ENCODE peak calls at places on chromosomes 3 and 15, in eight cellular contexts. R, N, O, I, J, U, V and B are unnamed samples.

GRCh38 chr3:194076486-194076885 is 59.5 kb upstream of the HES1 start:
- DNase-seq in R (no peak), N (no peak), O (no peak), I (no peak), J (no peak), U (no peak), V (no peak), B (no peak)

GRCh38 chr3:42101048-42101447 is 9.9 kb downstream of the TRAK1 start:
- DNase-seq in R (no peak), N (peak), O (no peak), I (no peak), J (no peak), U (no peak), V (no peak), B (no peak)

GRCh38 chr3:194749631-194750271 is 64.1 kb downstream of the FAM43A start:
- DNase-seq in R (no peak), N (peak), O (no peak), I (no peak), J (no peak), U (no peak), V (no peak), B (no peak)

GRCh38 chr3:48598323-48599076 is 3.4 kb upstream of the COL7A1 start:
- DNase-seq in R (no peak), N (peak), O (no peak), I (no peak), J (no peak), U (no peak), V (no peak), B (no peak)

GRCh38 chr3:167653155-167653554 is 587 bp downstream of the WDR49 start:
- DNase-seq in R (no peak), N (no peak), O (no peak), I (no peak), J (no peak), U (no peak), V (no peak), B (no peak)

GRCh38 chr3:39000008-39000450 is 51.7 kb downstream of the SCN11A start:
- DNase-seq in R (no peak), N (no peak), O (no peak), I (peak), J (no peak), U (no peak), V (peak), B (no peak)

GRCh38 chr3:129035360-129036233 is 25.0 kb upstream of the GP9 start:
- DNase-seq in R (no peak), N (no peak), O (no peak), I (no peak), J (no peak), U (no peak), V (no peak), B (no peak)

GRCh38 chr3:12984023-12984823 is 89.0 kb downstream of the IQSEC1 start:
- DNase-seq in R (peak), N (peak), O (peak), I (peak), J (peak), U (peak), V (no peak), B (peak)

GRCh38 chr15:43912208-43912607 is 85.4 kb downstream of the WDR76 start:
- DNase-seq in R (no peak), N (no peak), O (no peak), I (no peak), J (peak), U (no peak), V (no peak), B (no peak)

GRCh38 chr3:14411166-14411526 is 8.7 kb downstream of the SLC6A6 start:
- DNase-seq in R (no peak), N (no peak), O (no peak), I (no peak), J (no peak), U (no peak), V (no peak), B (no peak)

GRCh38 chr3:174099724-174100123 is 702.2 kb downstream of the NLGN1 start:
- DNase-seq in R (no peak), N (no peak), O (no peak), I (no peak), J (no peak), U (no peak), V (no peak), B (no peak)

GRCh38 chr3:127615631-127616305 is 13.2 kb upstream of the PODXL2 start:
- DNase-seq in R (no peak), N (no peak), O (no peak), I (no peak), J (no peak), U (no peak), V (no peak), B (no peak)

GRCh38 chr3:111747490-111747889 is 111.6 kb upstream of the PHLDB2 start:
- DNase-seq in R (no peak), N (no peak), O (no peak), I (no peak), J (no peak), U (no peak), V (no peak), B (no peak)

GRCh38 chr15:98421419-98422085 is 226.8 kb upstream of the IGF1R start:
- DNase-seq in R (peak), N (peak), O (peak), I (peak), J (peak), U (peak), V (peak), B (peak)

GRCh38 chr3:160450846-160451245 is 1.3 kb upstream of the TRIM59 start:
- DNase-seq in R (no peak), N (no peak), O (no peak), I (no peak), J (no peak), U (no peak), V (no peak), B (no peak)

GRCh38 chr3:66431494-66431893 is 69.3 kb downstream of the LRIG1 start:
- DNase-seq in R (no peak), N (no peak), O (no peak), I (no peak), J (no peak), U (no peak), V (no peak), B (no peak)

GRCh38 chr3:16883726-16884083 is 1.1 kb upstream of the PLCL2 start:
- DNase-seq in R (no peak), N (no peak), O (no peak), I (no peak), J (no peak), U (no peak), V (no peak), B (no peak)

GRCh38 chr3:169604568-169604967 is 58.9 kb downstream of the MECOM start:
- DNase-seq in R (no peak), N (no peak), O (no peak), I (no peak), J (no peak), U (no peak), V (no peak), B (no peak)

GRCh38 chr3:171862993-171863521 is 19.9 kb downstream of the TMEM212 start:
- DNase-seq in R (no peak), N (no peak), O (no peak), I (no peak), J (no peak), U (no peak), V (no peak), B (no peak)

GRCh38 chr15:36831915-36832310 is 252.5 kb downstream of the CDIN1 start:
- DNase-seq in R (no peak), N (no peak), O (no peak), I (no peak), J (no peak), U (no peak), V (no peak), B (no peak)

GRCh38 chr15:76151599-76151974 is 91.8 kb downstream of the TMEM266 start:
- DNase-seq in R (no peak), N (no peak), O (no peak), I (no peak), J (no peak), U (no peak), V (no peak), B (no peak)

GRCh38 chr3:183764854-183765731 is 60.3 kb downstream of the MAP6D1 start:
- DNase-seq in R (no peak), N (no peak), O (no peak), I (no peak), J (no peak), U (no peak), V (no peak), B (no peak)

GRCh38 chr15:44087578-44088190 is 107.4 kb downstream of the FRMD5 start:
- DNase-seq in R (no peak), N (no peak), O (no peak), I (no peak), J (no peak), U (no peak), V (no peak), B (no peak)

GRCh38 chr3:115498421-115498820 is 124.9 kb upstream of the GAP43 start:
- DNase-seq in R (no peak), N (no peak), O (no peak), I (no peak), J (no peak), U (no peak), V (no peak), B (no peak)

GRCh38 chr3:13615019-13615528 is 66.1 kb downstream of the FBLN2 start:
- DNase-seq in R (no peak), N (no peak), O (no peak), I (no peak), J (no peak), U (no peak), V (no peak), B (no peak)

GRCh38 chr3:15303216-15303615 is 29.2 kb downstream of the SH3BP5 start:
- DNase-seq in R (no peak), N (no peak), O (no peak), I (no peak), J (no peak), U (no peak), V (no peak), B (no peak)

GRCh38 chr3:101850327-101851048 is 1.2 kb downstream of the NFKBIZ start:
- DNase-seq in R (no peak), N (no peak), O (peak), I (no peak), J (no peak), U (no peak), V (no peak), B (no peak)

GRCh38 chr15:31264534-31265089 is 62.0 kb upstream of the KLF13 start:
- DNase-seq in R (peak), N (no peak), O (no peak), I (no peak), J (no peak), U (no peak), V (no peak), B (no peak)

GRCh38 chr3:134713673-134714072 is 62.9 kb upstream of the KY start:
- DNase-seq in R (no peak), N (no peak), O (no peak), I (no peak), J (no peak), U (no peak), V (no peak), B (no peak)

GRCh38 chr15:71447328-71448250 is 332.3 kb downstream of the THSD4 start:
- DNase-seq in R (no peak), N (no peak), O (no peak), I (no peak), J (no peak), U (no peak), V (no peak), B (no peak)

GRCh38 chr15:77012868-77013267 is 17.9 kb downstream of the PSTPIP1 start:
- DNase-seq in R (no peak), N (no peak), O (peak), I (no peak), J (no peak), U (no peak), V (no peak), B (no peak)

GRCh38 chr3:178352300-178353021 is 183.8 kb upstream of the KCNMB2 start:
- DNase-seq in R (no peak), N (no peak), O (no peak), I (no peak), J (no peak), U (no peak), V (peak), B (no peak)